ENCODE peak calls at places on chromosomes 13 and 19, in five cellular contexts. H, Y, O, A and U are unnamed samples.

GRCh38 chr19:28242317-28242927 is 970.5 kb downstream of the UQCRFS1 start:
- DNase-seq in H (no peak), Y (peak), O (no peak), A (no peak), U (peak)

GRCh38 chr19:35262101-35262761 is 6.5 kb upstream of the USF2 start:
- DNase-seq in H (no peak), Y (no peak), O (no peak), A (no peak), U (no peak)

GRCh38 chr13:73991384-73991783 is 142.8 kb downstream of the KLF12 start:
- DNase-seq in H (no peak), Y (no peak), O (no peak), A (no peak), U (no peak)

GRCh38 chr13:43159007-43159406 is 135.6 kb downstream of the DNAJC15 start:
- DNase-seq in H (no peak), Y (peak), O (no peak), A (no peak), U (peak)

GRCh38 chr13:48263196-48263595 is 30.2 kb downstream of the ITM2B start:
- DNase-seq in H (no peak), Y (no peak), O (no peak), A (no peak), U (no peak)

GRCh38 chr13:43687038-43687437 is 99.7 kb downstream of the ENOX1 start:
- DNase-seq in H (no peak), Y (no peak), O (no peak), A (no peak), U (no peak)

GRCh38 chr13:95784161-95784880 is 107.4 kb downstream of the DNAJC3 start:
- DNase-seq in H (no peak), Y (peak), O (no peak), A (no peak), U (peak)

GRCh38 chr19:13463296-13463695 is 43.0 kb downstream of the CACNA1A start:
- DNase-seq in H (no peak), Y (peak), O (no peak), A (no peak), U (peak)

GRCh38 chr13:98405107-98405571 is 171.8 kb downstream of the STK24 start:
- DNase-seq in H (no peak), Y (peak), O (no peak), A (no peak), U (peak)

GRCh38 chr13:113862766-113863510 is 938 bp downstream of the GAS6 start:
- DNase-seq in H (peak), Y (peak), O (no peak), A (peak), U (peak)

GRCh38 chr19:17671906-17672305 is 16.2 kb downstream of the UNC13A start:
- DNase-seq in H (no peak), Y (peak), O (no peak), A (no peak), U (peak)

GRCh38 chr19:33048806-33049676 is 15.6 kb downstream of the RHPN2 start:
- DNase-seq in H (no peak), Y (no peak), O (no peak), A (no peak), U (peak)

GRCh38 chr13:96958286-96958891 is 35.9 kb downstream of the OXGR1 start:
- DNase-seq in H (no peak), Y (peak), O (no peak), A (no peak), U (peak)

GRCh38 chr19:12293771-12294307 is 844 bp downstream of the ZNF44 start:
- DNase-seq in H (peak), Y (peak), O (peak), A (peak), U (peak)

GRCh38 chr13:26221399-26221720 is 754 bp downstream of the RNF6 start:
- DNase-seq in H (no peak), Y (no peak), O (no peak), A (no peak), U (no peak)

GRCh38 chr19:57231686-57232085 is 863 bp downstream of the AURKC start:
- DNase-seq in H (no peak), Y (no peak), O (no peak), A (no peak), U (no peak)

GRCh38 chr13:59643239-59643865 is 520.4 kb downstream of the DIAPH3 start:
- DNase-seq in H (no peak), Y (no peak), O (no peak), A (no peak), U (no peak)

GRCh38 chr13:46565808-46566750 is 13.1 kb downstream of the LRCH1 start:
- DNase-seq in H (no peak), Y (no peak), O (no peak), A (no peak), U (no peak)

GRCh38 chr19:53903055-53903680 is 5.9 kb upstream of the CACNG7 start:
- DNase-seq in H (no peak), Y (no peak), O (no peak), A (no peak), U (peak)

GRCh38 chr13:80337011-80337688 is 3.8 kb downstream of the SPRY2 start:
- DNase-seq in H (no peak), Y (no peak), O (no peak), A (peak), U (peak)

GRCh38 chr13:110365876-110366275 is 58.8 kb downstream of the COL4A2 start:
- DNase-seq in H (no peak), Y (no peak), O (no peak), A (no peak), U (no peak)

GRCh38 chr13:44197791-44198770 is 175.5 kb upstream of the SERP2 start:
- DNase-seq in H (no peak), Y (no peak), O (no peak), A (no peak), U (peak)

GRCh38 chr13:99432637-99433542 is 68.4 kb upstream of the TM9SF2 start:
- DNase-seq in H (no peak), Y (peak), O (peak), A (peak), U (peak)

GRCh38 chr19:38114651-38115050 is 109.4 kb downstream of the DPF1 start:
- DNase-seq in H (no peak), Y (no peak), O (no peak), A (no peak), U (no peak)

GRCh38 chr19:29623726-29624488 is 17.8 kb downstream of the POP4 start:
- DNase-seq in H (no peak), Y (no peak), O (no peak), A (no peak), U (no peak)

GRCh38 chr13:21355304-21355703 is 103.8 kb downstream of the ZDHHC20 start:
- DNase-seq in H (no peak), Y (no peak), O (no peak), A (no peak), U (no peak)

GRCh38 chr19:54415901-54416621 is 797 bp downstream of the TTYH1 start:
- DNase-seq in H (no peak), Y (no peak), O (no peak), A (no peak), U (no peak)

GRCh38 chr13:45750566-45750965 is 48.4 kb downstream of the CBY2 start:
- DNase-seq in H (no peak), Y (no peak), O (no peak), A (no peak), U (no peak)

GRCh38 chr13:98581971-98582702 is 5.2 kb upstream of the STK24 start:
- DNase-seq in H (no peak), Y (peak), O (no peak), A (no peak), U (peak)

GRCh38 chr13:21218351-21219043 is 42.0 kb downstream of the MRPL57 start:
- DNase-seq in H (no peak), Y (peak), O (no peak), A (no peak), U (no peak)

DNA sequence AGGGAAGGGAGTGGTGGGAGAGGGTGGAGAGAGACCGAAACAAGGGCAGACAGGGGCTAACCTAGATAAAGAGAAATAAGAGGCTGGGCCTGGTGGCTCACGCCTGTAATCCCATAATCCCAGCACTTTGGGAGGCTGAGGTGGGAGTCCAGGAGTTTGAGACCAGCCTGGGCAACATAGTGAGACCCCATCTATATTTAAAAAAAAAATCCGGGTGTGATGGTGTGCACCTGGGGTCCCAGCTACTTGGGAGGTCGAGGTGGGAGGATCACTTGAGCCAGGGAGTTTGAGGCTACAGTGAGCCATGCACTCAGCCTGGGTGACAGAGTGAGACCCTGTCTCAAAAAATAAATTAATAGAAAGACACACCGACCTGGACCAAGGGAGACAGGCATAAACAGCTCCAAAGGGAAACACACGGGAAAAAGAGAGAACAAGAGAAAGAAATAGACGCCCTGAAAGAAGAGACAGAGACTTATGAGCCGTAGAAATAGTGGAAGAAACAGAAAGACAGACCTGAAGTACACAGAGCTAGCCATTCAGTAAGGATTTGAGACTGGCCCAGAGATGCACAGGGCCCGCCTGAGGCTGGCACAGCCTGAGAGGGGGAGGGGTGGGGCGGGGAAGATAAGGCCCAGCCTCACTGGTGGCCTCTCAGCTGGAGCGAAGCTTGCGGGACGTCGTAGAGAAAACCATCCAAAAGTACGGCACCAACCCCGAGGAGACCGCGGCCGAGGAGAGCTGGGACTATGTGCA is 2.2 kb downstream of the CD37 start:
- DNase-seq in H (no peak), Y (no peak), O (no peak), A (no peak), U (no peak)
- H3K4me3 ChIP-seq in H (no peak), Y (no peak), O (no peak), A (no peak), U (no peak)

GRCh38 chr19:45616709-45617027 is 14.7 kb upstream of the GPR4 start:
- DNase-seq in H (no peak), Y (no peak), O (no peak), A (no peak), U (no peak)
- H3K4me3 ChIP-seq in H (no peak), Y (no peak), O (no peak), A (no peak), U (no peak)

GRCh38 chr19:3357362-3357730 is 9.0 kb upstream of the NFIC start:
- DNase-seq in H (no peak), Y (no peak), O (no peak), A (no peak), U (no peak)

GRCh38 chr19:3358919-3359849 is 7.2 kb upstream of the NFIC start:
- DNase-seq in H (peak), Y (peak), O (peak), A (no peak), U (no peak)

GRCh38 chr19:3357731-3358391 is 8.5 kb upstream of the NFIC start:
- DNase-seq in H (no peak), Y (no peak), O (no peak), A (no peak), U (no peak)

GRCh38 chr19:3359850-3360493 is 6.4 kb upstream of the NFIC start:
- DNase-seq in H (no peak), Y (no peak), O (no peak), A (no peak), U (no peak)

GRCh38 chr19:3358392-3358918 is 7.9 kb upstream of the NFIC start:
- DNase-seq in H (no peak), Y (no peak), O (no peak), A (no peak), U (no peak)
- H3K4me3 ChIP-seq in H (peak), Y (peak), O (peak), A (peak), U (peak)

DNA sequence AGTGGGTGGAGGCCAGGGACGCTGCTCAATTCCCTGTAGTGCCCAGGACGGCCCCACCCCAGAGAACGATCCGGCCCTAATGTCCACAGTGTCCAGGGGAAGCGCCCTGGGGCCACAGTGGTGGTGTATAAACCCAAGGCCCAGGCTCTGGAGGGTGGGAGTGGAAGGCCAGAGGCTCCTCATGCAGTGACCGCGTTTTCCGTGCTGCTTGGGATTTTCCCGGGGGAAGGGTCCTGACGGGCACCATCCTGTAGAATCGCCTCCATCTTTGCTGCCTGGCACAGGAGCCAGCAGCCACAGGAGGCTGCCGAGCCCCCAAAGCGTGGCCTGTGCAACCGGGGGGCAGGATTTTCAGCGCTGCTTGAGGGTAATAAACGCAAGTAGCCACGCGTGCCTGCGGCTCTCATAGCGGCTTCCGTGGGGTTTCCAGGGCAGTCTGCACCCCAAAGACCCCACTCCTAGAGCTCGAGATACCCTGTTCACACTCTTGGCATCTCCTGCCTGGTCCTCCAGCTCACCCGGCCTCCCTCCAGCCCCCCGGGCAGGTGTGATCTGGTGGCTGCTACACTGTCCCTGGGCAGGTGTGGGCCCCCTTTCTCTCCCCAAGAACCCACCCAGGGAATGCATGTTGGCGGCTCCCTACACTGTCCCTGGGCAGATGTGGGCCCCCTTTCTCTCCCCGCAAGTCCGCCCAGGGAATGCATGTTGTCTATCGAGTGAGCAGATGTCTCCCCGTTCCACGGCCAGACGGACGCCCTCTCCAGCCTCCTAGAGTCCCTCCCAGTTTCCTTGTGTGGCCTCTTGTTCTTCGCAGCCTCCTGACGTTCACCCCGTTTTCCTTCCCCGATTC is 2.2 kb downstream of the NCLN start:
- DNase-seq in H (no peak), Y (no peak), O (no peak), A (no peak), U (no peak)
- H3K4me3 ChIP-seq in H (no peak), Y (no peak), O (no peak), A (no peak), U (peak)

GRCh38 chr19:22784051-22784450 is at the start of gene ZNF99:
- DNase-seq in H (peak), Y (no peak), O (no peak), A (peak), U (no peak)

DNA sequence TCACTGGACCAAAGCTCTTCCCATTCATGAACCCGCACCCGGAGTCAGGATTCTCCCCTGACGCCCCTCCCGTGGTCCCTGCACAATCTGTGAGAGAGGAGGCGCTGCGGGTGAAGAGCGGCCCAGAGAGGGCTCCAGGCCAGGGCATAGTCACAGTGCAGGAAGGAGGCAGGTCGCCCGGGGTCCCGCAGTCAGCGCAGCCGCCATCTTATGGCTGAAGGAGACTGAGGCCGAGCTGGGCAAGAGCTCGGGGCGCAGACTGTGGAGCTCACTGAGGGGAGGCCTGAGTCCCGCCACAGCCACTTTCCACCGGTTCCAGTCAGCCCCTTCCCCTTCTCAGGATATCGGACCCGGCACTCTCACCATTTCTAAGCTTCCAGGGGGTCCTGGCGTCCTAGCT is 300 bp downstream of the ZNF99 start:
- DNase-seq in H (no peak), Y (no peak), O (no peak), A (no peak), U (no peak)
- H3K4me3 ChIP-seq in H (peak), Y (no peak), O (no peak), A (peak), U (no peak)

GRCh38 chr13:112792511-112792910 is 102.7 kb downstream of the ATP11A start:
- DNase-seq in H (no peak), Y (no peak), O (no peak), A (no peak), U (no peak)
- H3K4me3 ChIP-seq in H (no peak), Y (no peak), O (no peak), A (no peak), U (no peak)

DNA sequence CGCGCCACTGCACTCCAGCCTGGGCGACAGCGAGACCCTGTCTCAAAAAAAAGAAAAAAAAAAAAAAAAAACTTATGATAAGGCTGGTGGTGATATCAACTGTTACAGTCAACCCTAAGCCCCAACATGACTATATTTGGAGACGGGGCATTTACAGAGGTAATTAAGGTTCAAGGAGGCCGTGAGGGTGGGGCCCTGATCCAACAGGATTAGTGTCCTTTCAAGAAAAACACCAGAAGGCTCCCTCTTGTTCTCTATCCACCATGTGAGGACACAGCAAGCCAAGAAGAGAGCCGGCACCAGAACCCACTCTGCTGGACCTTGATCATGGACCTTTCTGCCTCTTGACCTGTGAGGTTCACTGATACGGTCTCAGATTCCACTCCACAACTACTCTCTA is 14.1 kb downstream of the MIER2 start:
- DNase-seq in H (no peak), Y (no peak), O (no peak), A (no peak), U (no peak)
- H3K4me3 ChIP-seq in H (no peak), Y (no peak), O (no peak), A (no peak), U (no peak)